ENCODE peak calls at places on chromosomes 11 and 22, in six cellular contexts. D, X, M, I, K and B are unnamed samples.

GRCh38 chr22:50542416-50542927 is 3.2 kb upstream of the KLHDC7B start:
- DNase-seq in D (no peak), X (no peak), M (no peak), I (no peak), K (no peak), B (no peak)

GRCh38 chr22:49934144-49934890 is 15.9 kb downstream of the CRELD2 start:
- DNase-seq in D (peak), X (peak), M (no peak), I (no peak), K (no peak), B (no peak)

GRCh38 chr11:65436412-65437032 is 13.9 kb downstream of the NEAT1 start:
- DNase-seq in D (peak), X (no peak), M (no peak), I (peak), K (no peak), B (no peak)

GRCh38 chr11:2929511-2929879 is 275 bp upstream of the PHLDA2 start:
- DNase-seq in D (no peak), X (peak), M (no peak), I (peak), K (no peak), B (peak)

GRCh38 chr11:109071712-109072524 is 350.1 kb upstream of the C11orf87 start:
- DNase-seq in D (no peak), X (no peak), M (peak), I (no peak), K (no peak), B (no peak)

GRCh38 chr11:1499899-1500298 is 13.3 kb upstream of the MOB2 start:
- DNase-seq in D (no peak), X (no peak), M (no peak), I (no peak), K (no peak), B (no peak)

GRCh38 chr11:83951521-83951920 is 665.4 kb upstream of the CCDC90B start:
- DNase-seq in D (no peak), X (no peak), M (no peak), I (no peak), K (no peak), B (no peak)

GRCh38 chr22:44534335-44534734 is 36.3 kb upstream of the RTL6 start:
- DNase-seq in D (no peak), X (no peak), M (no peak), I (no peak), K (no peak), B (no peak)

GRCh38 chr11:45333506-45333971 is 47.4 kb upstream of the SYT13 start:
- DNase-seq in D (no peak), X (peak), M (no peak), I (peak), K (peak), B (no peak)

GRCh38 chr11:76799061-76799804 is 16.1 kb downstream of the TSKU start:
- DNase-seq in D (peak), X (peak), M (no peak), I (peak), K (peak), B (no peak)

GRCh38 chr11:115665958-115666357 is 161.7 kb upstream of the CADM1 start:
- DNase-seq in D (no peak), X (no peak), M (no peak), I (no peak), K (no peak), B (no peak)

GRCh38 chr11:19800714-19801519 is 88.3 kb downstream of the NAV2 start:
- DNase-seq in D (no peak), X (no peak), M (no peak), I (no peak), K (no peak), B (peak)

GRCh38 chr22:19571207-19571795 is 47.1 kb upstream of the CLDN5 start:
- DNase-seq in D (no peak), X (peak), M (no peak), I (no peak), K (no peak), B (no peak)

GRCh38 chr11:37812281-37812880 is 1214.3 kb upstream of the RAG2 start:
- DNase-seq in D (no peak), X (no peak), M (no peak), I (no peak), K (no peak), B (no peak)

GRCh38 chr11:64720640-64721358 is 2.2 kb downstream of the NRXN2 start:
- DNase-seq in D (no peak), X (no peak), M (no peak), I (no peak), K (no peak), B (no peak)

GRCh38 chr11:47991266-47991830 is 11.0 kb downstream of the PTPRJ start:
- DNase-seq in D (no peak), X (no peak), M (no peak), I (peak), K (peak), B (no peak)

GRCh38 chr22:44085743-44086741 is 61.9 kb downstream of the PARVB start:
- DNase-seq in D (peak), X (peak), M (peak), I (peak), K (peak), B (peak)

GRCh38 chr11:28107331-28107725 is 628 bp downstream of the KIF18A start:
- DNase-seq in D (no peak), X (no peak), M (no peak), I (no peak), K (no peak), B (no peak)

GRCh38 chr22:49968313-49968830 is 7.8 kb downstream of the PIM3 start:
- DNase-seq in D (peak), X (no peak), M (no peak), I (no peak), K (no peak), B (no peak)

GRCh38 chr11:36258730-36259360 is 30.4 kb downstream of the COMMD9 start:
- DNase-seq in D (no peak), X (peak), M (peak), I (peak), K (peak), B (peak)

GRCh38 chr11:10674440-10674855 is 19.1 kb downstream of the IRAG1 start:
- DNase-seq in D (no peak), X (no peak), M (no peak), I (no peak), K (no peak), B (no peak)

GRCh38 chr11:35629914-35630313 is 11.7 kb downstream of the FJX1 start:
- DNase-seq in D (no peak), X (no peak), M (peak), I (no peak), K (no peak), B (peak)

GRCh38 chr11:75170463-75171201 is 19.7 kb downstream of the SLCO2B1 start:
- DNase-seq in D (no peak), X (peak), M (no peak), I (no peak), K (no peak), B (no peak)

GRCh38 chr11:66287256-66288137 is 1.4 kb downstream of the YIF1A start:
- DNase-seq in D (no peak), X (no peak), M (no peak), I (no peak), K (no peak), B (no peak)

GRCh38 chr11:107712342-107712741 is 486 bp upstream of the SLN start:
- DNase-seq in D (no peak), X (no peak), M (no peak), I (no peak), K (no peak), B (no peak)

GRCh38 chr11:33471541-33471940 is 214.4 kb downstream of the HIPK3 start:
- DNase-seq in D (no peak), X (no peak), M (no peak), I (no peak), K (no peak), B (no peak)

GRCh38 chr11:27468643-27469332 is 3.8 kb downstream of the LGR4 start:
- DNase-seq in D (no peak), X (no peak), M (no peak), I (peak), K (no peak), B (no peak)

GRCh38 chr11:42947405-42947804 is 364.4 kb upstream of the API5 start:
- DNase-seq in D (no peak), X (no peak), M (no peak), I (no peak), K (no peak), B (no peak)

GRCh38 chr22:44129614-44129976 is 51.1 kb upstream of the PARVG start:
- DNase-seq in D (no peak), X (peak), M (no peak), I (no peak), K (no peak), B (no peak)

GRCh38 chr11:47997063-47998053 is 17.0 kb downstream of the PTPRJ start:
- DNase-seq in D (no peak), X (no peak), M (no peak), I (no peak), K (no peak), B (no peak)

GRCh38 chr11:121757480-121758125 is 304.8 kb upstream of the SORL1-AS1 start:
- DNase-seq in D (no peak), X (no peak), M (no peak), I (no peak), K (no peak), B (no peak)

GRCh38 chr11:5007561-5007960 is 12.9 kb downstream of the OR51L1 start:
- DNase-seq in D (no peak), X (no peak), M (no peak), I (no peak), K (no peak), B (no peak)

GRCh38 chr11:94794287-94795168 is 26.4 kb downstream of the AMOTL1 start:
- DNase-seq in D (no peak), X (no peak), M (peak), I (no peak), K (no peak), B (no peak)

GRCh38 chr22:42817556-42817955 is 39.5 kb downstream of the ARFGAP3 start:
- DNase-seq in D (no peak), X (no peak), M (no peak), I (no peak), K (no peak), B (no peak)

GRCh38 chr11:68127791-68128681 is 6.8 kb upstream of the CHKA start:
- DNase-seq in D (no peak), X (peak), M (no peak), I (peak), K (no peak), B (peak)

GRCh38 chr11:64119748-64120147 is 46.2 kb downstream of the MACROD1 start:
- DNase-seq in D (no peak), X (no peak), M (no peak), I (no peak), K (no peak), B (no peak)

GRCh38 chr22:45504703-45505341 is 2.1 kb downstream of the FBLN1 start:
- DNase-seq in D (no peak), X (no peak), M (no peak), I (no peak), K (no peak), B (no peak)

GRCh38 chr11:119745112-119745511 is 16.1 kb upstream of the NECTIN1 start:
- DNase-seq in D (no peak), X (no peak), M (no peak), I (no peak), K (no peak), B (peak)